ENCODE peak calls at places on chromosomes 5 and 9, in six cellular contexts. One of them, this sample, is unnamed.
A peak's percentile ranks its signal among the peaks of the same experiment; 100 is the strongest.

GRCh38 chr5:173809014-173809413 is 79.1 kb upstream of the CPEB4 start:
- DNase-seq in iPS-NIHi11: no peak
- DNase-seq in HTR-8/SVneo: no peak
- DNase-seq in spleen: no peak
- DNase-seq in DND-41: no peak
- DNase-seq in progenitor cell of endocrine pancreas: no peak
- DNase-seq in this sample: no peak

GRCh38 chr9:8888592-8888991 is 1089.0 kb upstream of the DMAC1 start:
- DNase-seq in iPS-NIHi11: no peak
- DNase-seq in HTR-8/SVneo: no peak
- DNase-seq in spleen: no peak
- DNase-seq in DND-41: no peak
- DNase-seq in progenitor cell of endocrine pancreas: no peak
- DNase-seq in this sample: no peak

GRCh38 chr9:89482950-89483349 is 15.0 kb downstream of the SEMA4D start:
- DNase-seq in iPS-NIHi11: no peak
- DNase-seq in HTR-8/SVneo: no peak
- DNase-seq in spleen: no peak
- DNase-seq in DND-41: no peak
- DNase-seq in progenitor cell of endocrine pancreas: no peak
- DNase-seq in this sample: no peak

GRCh38 chr5:180824630-180825476 is 22.2 kb upstream of the MGAT1 start:
- DNase-seq in iPS-NIHi11: no peak
- DNase-seq in HTR-8/SVneo: no peak
- DNase-seq in spleen: no peak
- DNase-seq in DND-41: no peak
- DNase-seq in progenitor cell of endocrine pancreas: no peak
- DNase-seq in this sample: no peak

GRCh38 chr5:170297589-170298462 is at the start of gene LCP2:
- DNase-seq in iPS-NIHi11: no peak
- DNase-seq in HTR-8/SVneo: no peak
- DNase-seq in spleen: no peak
- DNase-seq in DND-41: peak; percentile 77
- DNase-seq in progenitor cell of endocrine pancreas: no peak
- DNase-seq in this sample: no peak

GRCh38 chr9:128276574-128277270 is 646 bp downstream of the SWI5 start:
- DNase-seq in iPS-NIHi11: peak; percentile 60
- DNase-seq in HTR-8/SVneo: peak; percentile 30
- DNase-seq in spleen: no peak
- DNase-seq in DND-41: no peak
- DNase-seq in progenitor cell of endocrine pancreas: no peak
- DNase-seq in this sample: peak; percentile 65

GRCh38 chr9:137759649-137760321 is 117.8 kb upstream of the CACNA1B start:
- DNase-seq in iPS-NIHi11: peak; percentile 58
- DNase-seq in HTR-8/SVneo: no peak
- DNase-seq in spleen: no peak
- DNase-seq in DND-41: peak; percentile 45
- DNase-seq in progenitor cell of endocrine pancreas: no peak
- DNase-seq in this sample: no peak

GRCh38 chr9:82466616-82467251 is 478.2 kb downstream of the SPATA31D1 start:
- DNase-seq in iPS-NIHi11: peak; percentile 50
- DNase-seq in HTR-8/SVneo: no peak
- DNase-seq in spleen: no peak
- DNase-seq in DND-41: no peak
- DNase-seq in progenitor cell of endocrine pancreas: peak; percentile 11
- DNase-seq in this sample: no peak

GRCh38 chr5:66021585-66021984 is 95.2 kb downstream of the ERBIN start:
- DNase-seq in iPS-NIHi11: no peak
- DNase-seq in HTR-8/SVneo: no peak
- DNase-seq in spleen: no peak
- DNase-seq in DND-41: no peak
- DNase-seq in progenitor cell of endocrine pancreas: no peak
- DNase-seq in this sample: no peak

GRCh38 chr5:8458038-8458383 is 589.1 kb downstream of the MTRR start:
- DNase-seq in iPS-NIHi11: peak; percentile 26
- DNase-seq in HTR-8/SVneo: peak; percentile 24
- DNase-seq in spleen: no peak
- DNase-seq in DND-41: no peak
- DNase-seq in progenitor cell of endocrine pancreas: no peak
- DNase-seq in this sample: no peak

GRCh38 chr5:140795259-140795641 is 598 bp downstream of the PCDHA2 start:
- DNase-seq in iPS-NIHi11: peak; percentile 41
- DNase-seq in HTR-8/SVneo: peak; percentile 31
- DNase-seq in spleen: no peak
- DNase-seq in DND-41: no peak
- DNase-seq in progenitor cell of endocrine pancreas: no peak
- DNase-seq in this sample: no peak